ENCODE peak calls at places on chromosomes 7 and 10, in six cellular contexts. One of them, this sample, is unnamed.

GRCh38 chr7:55469271-55469681 is 103.0 kb downstream of the VOPP1 start:
- DNase-seq in mesenchymal stem cell: no peak
- DNase-seq in neuronal stem cell: no peak
- DNase-seq in trophoblast cell: no peak
- DNase-seq in H9: no peak
- DNase-seq in H1: no peak
- DNase-seq in this sample: no peak

GRCh38 chr7:123917878-123918277 is 7.2 kb upstream of the SPAM1 start:
- DNase-seq in H1: no peak
- DNase-seq in H9: no peak
- DNase-seq in mesenchymal stem cell: no peak
- DNase-seq in trophoblast cell: no peak
- DNase-seq in neuronal stem cell: no peak
- DNase-seq in this sample: no peak

GRCh38 chr10:106175760-106176377 is 988.6 kb downstream of the SORCS1 start:
- DNase-seq in H1: no peak
- DNase-seq in mesenchymal stem cell: no peak
- DNase-seq in H9: no peak
- DNase-seq in neuronal stem cell: no peak
- DNase-seq in trophoblast cell: no peak
- DNase-seq in this sample: no peak

GRCh38 chr7:55252386-55252785 is 112.8 kb upstream of the LANCL2 start:
- DNase-seq in neuronal stem cell: no peak
- DNase-seq in trophoblast cell: peak; percentile 62
- DNase-seq in mesenchymal stem cell: no peak
- DNase-seq in H1: no peak
- DNase-seq in H9: no peak
- DNase-seq in this sample: no peak

GRCh38 chr7:27198138-27198841 is 1.6 kb downstream of the HOXA13 start:
- DNase-seq in neuronal stem cell: no peak
- DNase-seq in mesenchymal stem cell: no peak
- DNase-seq in H1: no peak
- DNase-seq in trophoblast cell: no peak
- DNase-seq in H9: peak; percentile 35
- DNase-seq in this sample: no peak

GRCh38 chr10:128047337-128047736 is 78.9 kb downstream of the MKI67 start:
- DNase-seq in H1: peak; percentile 15
- DNase-seq in trophoblast cell: peak; percentile 93
- DNase-seq in H9: peak; percentile 95
- DNase-seq in neuronal stem cell: peak; percentile 24
- DNase-seq in mesenchymal stem cell: peak; percentile 62
- DNase-seq in this sample: no peak

GRCh38 chr7:148078126-148078525 is 512.4 kb upstream of the C7orf33 start:
- DNase-seq in mesenchymal stem cell: no peak
- DNase-seq in trophoblast cell: no peak
- DNase-seq in H1: no peak
- DNase-seq in neuronal stem cell: no peak
- DNase-seq in H9: no peak
- DNase-seq in this sample: no peak

GRCh38 chr7:36765605-36766004 is 41.3 kb upstream of the AOAH start:
- DNase-seq in H9: peak; percentile 61
- DNase-seq in neuronal stem cell: no peak
- DNase-seq in H1: no peak
- DNase-seq in trophoblast cell: no peak
- DNase-seq in mesenchymal stem cell: no peak
- DNase-seq in this sample: no peak

GRCh38 chr7:26681819-26682418 is 182.5 kb downstream of the SKAP2 start:
- DNase-seq in H1: no peak
- DNase-seq in mesenchymal stem cell: peak; percentile 34
- DNase-seq in H9: no peak
- DNase-seq in neuronal stem cell: no peak
- DNase-seq in trophoblast cell: no peak
- DNase-seq in this sample: peak; percentile 35

GRCh38 chr7:116164552-116164951 is 45.8 kb upstream of the TES start:
- DNase-seq in trophoblast cell: no peak
- DNase-seq in H1: no peak
- DNase-seq in neuronal stem cell: no peak
- DNase-seq in H9: no peak
- DNase-seq in mesenchymal stem cell: no peak
- DNase-seq in this sample: peak; percentile 68

GRCh38 chr10:11401314-11402222 is 209.9 kb downstream of the USP6NL start:
- DNase-seq in H1: no peak
- DNase-seq in trophoblast cell: no peak
- DNase-seq in H9: no peak
- DNase-seq in mesenchymal stem cell: no peak
- DNase-seq in neuronal stem cell: peak; percentile 8
- DNase-seq in this sample: no peak

GRCh38 chr10:23818484-23818883 is 379.6 kb downstream of the OTUD1 start:
- DNase-seq in H1: no peak
- DNase-seq in mesenchymal stem cell: no peak
- DNase-seq in trophoblast cell: no peak
- DNase-seq in neuronal stem cell: peak; percentile 14
- DNase-seq in H9: no peak
- DNase-seq in this sample: no peak

GRCh38 chr7:31763548-31763947 is 76.5 kb downstream of the PPP1R17 start:
- DNase-seq in H9: no peak
- DNase-seq in trophoblast cell: no peak
- DNase-seq in mesenchymal stem cell: no peak
- DNase-seq in H1: no peak
- DNase-seq in neuronal stem cell: no peak
- DNase-seq in this sample: no peak

GRCh38 chr7:146826338-146826737 is 709.7 kb downstream of the CNTNAP2 start:
- DNase-seq in trophoblast cell: no peak
- DNase-seq in H9: peak; percentile 33
- DNase-seq in H1: peak; percentile 3
- DNase-seq in neuronal stem cell: no peak
- DNase-seq in mesenchymal stem cell: no peak
- DNase-seq in this sample: no peak

GRCh38 chr10:52313350-52314006 is 603 bp upstream of the DKK1 start:
- DNase-seq in H9: peak; percentile 57
- DNase-seq in mesenchymal stem cell: no peak
- DNase-seq in neuronal stem cell: no peak
- DNase-seq in H1: no peak
- DNase-seq in trophoblast cell: no peak
- DNase-seq in this sample: peak; percentile 32

GRCh38 chr7:76260171-76260703 is 42.2 kb upstream of the HSPB1 start:
- DNase-seq in trophoblast cell: no peak
- DNase-seq in mesenchymal stem cell: peak; percentile 49
- DNase-seq in neuronal stem cell: peak; percentile 92
- DNase-seq in H9: peak; percentile 98
- DNase-seq in H1: peak; percentile 96
- DNase-seq in this sample: no peak

GRCh38 chr10:77191324-77192049 is 446.1 kb downstream of the KCNMA1 start:
- DNase-seq in trophoblast cell: no peak
- DNase-seq in neuronal stem cell: no peak
- DNase-seq in mesenchymal stem cell: no peak
- DNase-seq in H9: no peak
- DNase-seq in H1: no peak
- DNase-seq in this sample: no peak
- H3K14ac ChIP-seq in trophoblast cell: no peak overlapping the region
- H3K14ac ChIP-seq in neuronal stem cell: no peak overlapping the region
- H3K14ac ChIP-seq in mesenchymal stem cell: no peak overlapping the region
- H3K14ac ChIP-seq in H9: no peak overlapping the region
- H3K14ac ChIP-seq in H1: no peak overlapping the region
- H3K14ac ChIP-seq in this sample: peak overlapping the region; percentile 41

GRCh38 chr7:768881-769504 is 41.9 kb upstream of the PRKAR1B start:
- DNase-seq in trophoblast cell: no peak
- DNase-seq in neuronal stem cell: peak; percentile 18
- DNase-seq in H1: peak; percentile 10
- DNase-seq in H9: peak; percentile 63
- DNase-seq in mesenchymal stem cell: no peak
- DNase-seq in this sample: no peak
- H3K9ac ChIP-seq in trophoblast cell: no peak overlapping the region
- H3K9ac ChIP-seq in neuronal stem cell: no peak overlapping the region
- H3K9ac ChIP-seq in H1: no peak overlapping the region
- H3K9ac ChIP-seq in H9: no peak overlapping the region
- H3K9ac ChIP-seq in mesenchymal stem cell: peak overlapping the region; percentile 71
- H3K9ac ChIP-seq in this sample: no peak overlapping the region

DNA sequence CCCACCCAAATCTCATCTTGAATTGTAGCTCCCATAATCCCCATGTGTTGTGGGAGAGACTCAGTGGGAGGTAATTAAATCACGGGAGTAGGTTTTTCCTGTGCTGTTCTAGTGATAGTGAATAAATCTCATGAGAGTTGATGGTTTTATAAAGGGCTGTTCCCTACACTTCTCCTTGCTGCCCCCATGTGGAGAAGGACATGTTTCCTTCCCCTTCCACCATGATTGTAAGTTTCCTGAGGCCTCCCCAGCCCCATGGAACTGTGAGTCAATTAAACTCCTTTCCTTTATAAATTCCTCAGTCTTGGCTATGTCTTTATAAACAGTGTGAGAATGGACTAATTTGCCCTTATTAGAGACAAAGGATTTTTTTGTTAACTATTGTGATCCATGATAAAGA is 48.5 kb upstream of the MKX start:
- DNase-seq in mesenchymal stem cell: no peak
- DNase-seq in neuronal stem cell: no peak
- DNase-seq in H9: no peak
- DNase-seq in trophoblast cell: no peak
- DNase-seq in H1: no peak
- DNase-seq in this sample: peak; percentile 5
- H3K14ac ChIP-seq in mesenchymal stem cell: no peak overlapping the region
- H3K14ac ChIP-seq in neuronal stem cell: no peak overlapping the region
- H3K14ac ChIP-seq in H9: no peak overlapping the region
- H3K14ac ChIP-seq in trophoblast cell: no peak overlapping the region
- H3K14ac ChIP-seq in H1: no peak overlapping the region
- H3K14ac ChIP-seq in this sample: no peak overlapping the region

DNA sequence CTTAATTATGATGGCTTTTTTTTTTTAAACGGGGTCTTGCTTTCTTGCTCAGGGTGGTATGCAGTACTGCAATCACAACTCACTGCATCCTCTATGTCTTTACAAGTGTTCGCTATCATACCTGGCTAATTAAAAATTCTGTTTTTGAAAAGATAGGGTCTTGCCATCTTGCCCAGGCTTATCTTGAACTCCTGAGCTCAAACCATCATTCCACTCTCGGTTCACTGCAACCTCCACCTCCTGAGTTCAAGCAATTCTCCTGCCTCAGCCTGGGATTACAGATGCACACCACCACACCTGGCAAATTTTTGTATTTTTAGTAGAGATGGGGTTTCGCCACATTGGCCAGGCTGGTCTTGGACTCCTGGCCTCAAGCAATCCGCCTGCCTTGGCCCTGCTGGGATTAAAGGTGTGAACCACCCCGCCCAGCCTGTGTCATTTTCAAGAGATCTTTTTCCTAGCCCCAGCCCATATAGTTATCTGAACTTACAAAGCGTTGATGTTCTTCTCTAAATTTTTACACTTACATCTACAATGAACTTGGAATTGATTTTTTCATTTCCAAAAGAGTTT is 6.0 kb downstream of the HNRNPF start:
- DNase-seq in mesenchymal stem cell: no peak
- DNase-seq in trophoblast cell: no peak
- DNase-seq in H1: no peak
- DNase-seq in neuronal stem cell: no peak
- DNase-seq in H9: no peak
- DNase-seq in this sample: no peak
- H3K9ac ChIP-seq in mesenchymal stem cell: peak overlapping the region; percentile 43
- H3K9ac ChIP-seq in trophoblast cell: no peak overlapping the region
- H3K9ac ChIP-seq in H1: no peak overlapping the region
- H3K9ac ChIP-seq in neuronal stem cell: no peak overlapping the region
- H3K9ac ChIP-seq in H9: no peak overlapping the region
- H3K9ac ChIP-seq in this sample: no peak overlapping the region

GRCh38 chr10:74008212-74008731 is 10.4 kb downstream of the VCL start:
- DNase-seq in neuronal stem cell: no peak
- DNase-seq in H9: no peak
- DNase-seq in H1: no peak
- DNase-seq in trophoblast cell: no peak
- DNase-seq in mesenchymal stem cell: peak; percentile 37
- DNase-seq in this sample: peak; percentile 78
- H3K14ac ChIP-seq in neuronal stem cell: no peak overlapping the region
- H3K14ac ChIP-seq in H9: no peak overlapping the region
- H3K14ac ChIP-seq in H1: no peak overlapping the region
- H3K14ac ChIP-seq in trophoblast cell: no peak overlapping the region
- H3K14ac ChIP-seq in mesenchymal stem cell: no peak overlapping the region
- H3K14ac ChIP-seq in this sample: peak overlapping the region; percentile 75

DNA sequence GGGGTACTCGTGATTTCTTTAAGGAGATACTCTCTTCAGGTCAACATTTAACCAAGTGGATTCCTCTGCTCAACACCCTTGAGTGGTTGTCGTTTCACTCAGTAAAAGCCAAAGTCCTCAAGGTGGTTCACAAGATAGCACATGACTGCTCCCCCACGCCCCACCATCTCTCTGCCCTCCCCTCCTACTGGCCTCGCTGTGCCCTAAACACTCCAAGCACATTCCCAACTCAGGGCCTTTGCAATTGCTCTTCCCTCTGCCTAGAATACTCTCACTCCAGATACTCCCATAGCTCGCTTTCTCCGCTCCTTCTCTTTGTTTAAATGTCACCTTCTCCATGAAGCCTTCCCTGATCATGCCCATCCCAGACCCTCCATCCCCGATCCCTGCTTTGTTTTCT is 72.0 kb upstream of the FHIP2A start:
- DNase-seq in trophoblast cell: no peak
- DNase-seq in H9: no peak
- DNase-seq in mesenchymal stem cell: no peak
- DNase-seq in H1: no peak
- DNase-seq in neuronal stem cell: no peak
- DNase-seq in this sample: no peak
- H3K9ac ChIP-seq in trophoblast cell: no peak overlapping the region
- H3K9ac ChIP-seq in H9: no peak overlapping the region
- H3K9ac ChIP-seq in mesenchymal stem cell: no peak overlapping the region
- H3K9ac ChIP-seq in H1: no peak overlapping the region
- H3K9ac ChIP-seq in neuronal stem cell: no peak overlapping the region
- H3K9ac ChIP-seq in this sample: no peak overlapping the region

This sample was measured in IMR-90.